ENCODE peak calls at places on chromosomes 11 and 22, in ten cellular contexts. F, Q, C, O, U, K, B, J, X and Z are unnamed samples.

GRCh38 chr11:68546555-68546954 is 86.0 kb downstream of the PPP6R3 start:
- DNase-seq in F (no peak), Q (no peak), C (no peak), O (no peak), U (no peak), K (no peak), B (no peak), J (no peak), X (no peak), Z (no peak)

GRCh38 chr11:112881461-112881860 is 79.8 kb upstream of the NCAM1 start:
- DNase-seq in F (peak; percentile 49), Q (no peak), C (peak; percentile 95), O (no peak), U (no peak), K (peak; percentile 70), B (peak; percentile 69), J (no peak), X (no peak), Z (peak; percentile 11)

GRCh38 chr11:68340003-68340767 is 27.8 kb downstream of the LRP5 start:
- DNase-seq in F (no peak), Q (no peak), C (no peak), O (no peak), U (no peak), K (no peak), B (no peak), J (no peak), X (no peak), Z (no peak)

GRCh38 chr22:42720263-42721044 is at the start of gene A4GALT:
- DNase-seq in F (no peak), Q (no peak), C (peak; percentile 63), O (no peak), U (no peak), K (no peak), B (peak; percentile 68), J (no peak), X (no peak), Z (no peak)

GRCh38 chr22:30979932-30980331 is 10.9 kb downstream of the TUG1 start:
- DNase-seq in F (no peak), Q (no peak), C (no peak), O (no peak), U (no peak), K (no peak), B (no peak), J (no peak), X (no peak), Z (no peak)

GRCh38 chr22:46512683-46513082 is 24.7 kb downstream of the CELSR1 start:
- DNase-seq in F (no peak), Q (no peak), C (no peak), O (no peak), U (no peak), K (no peak), B (no peak), J (no peak), X (no peak), Z (no peak)

GRCh38 chr11:66080055-66080817 is 10.2 kb downstream of the PACS1 start:
- DNase-seq in F (peak; percentile 51), Q (peak; percentile 24), C (no peak), O (no peak), U (no peak), K (no peak), B (peak; percentile 57), J (no peak), X (peak; percentile 21), Z (peak; percentile 67)

GRCh38 chr11:111795333-111795985 is 29.3 kb upstream of the PPP2R1B start:
- DNase-seq in F (no peak), Q (no peak), C (no peak), O (no peak), U (no peak), K (no peak), B (no peak), J (no peak), X (no peak), Z (no peak)

GRCh38 chr22:35634015-35634414 is 14.2 kb upstream of the APOL6 start:
- DNase-seq in F (no peak), Q (no peak), C (no peak), O (no peak), U (no peak), K (no peak), B (no peak), J (no peak), X (no peak), Z (no peak)

GRCh38 chr11:109972939-109973338 is 120.3 kb upstream of the ZC3H12C start:
- DNase-seq in F (no peak), Q (no peak), C (no peak), O (no peak), U (no peak), K (no peak), B (no peak), J (no peak), X (no peak), Z (no peak)

GRCh38 chr11:109971184-109971523 is 122.0 kb upstream of the ZC3H12C start:
- DNase-seq in F (no peak), Q (no peak), C (no peak), O (no peak), U (no peak), K (no peak), B (no peak), J (no peak), X (peak; percentile 94), Z (no peak)

GRCh38 chr11:109970516-109971183 is 122.5 kb upstream of the ZC3H12C start:
- DNase-seq in F (no peak), Q (no peak), C (no peak), O (no peak), U (no peak), K (no peak), B (no peak), J (no peak), X (no peak), Z (no peak)

GRCh38 chr11:109968781-109969180 is 124.4 kb upstream of the ZC3H12C start:
- DNase-seq in F (no peak), Q (no peak), C (no peak), O (no peak), U (no peak), K (no peak), B (peak; percentile 23), J (no peak), X (no peak), Z (no peak)

GRCh38 chr11:109972181-109972715 is 120.9 kb upstream of the ZC3H12C start:
- DNase-seq in F (no peak), Q (no peak), C (no peak), O (no peak), U (no peak), K (no peak), B (no peak), J (no peak), X (no peak), Z (no peak)
- TF ChIP-seq POLR2AphosphoS5 in F (no peak), Q (no peak), C (no peak), O (no peak), U (no peak), K (no peak), B (no peak), J (no peak), X (no peak), Z (no peak)

GRCh38 chr11:16606784-16607674 is 131.4 kb upstream of the C11orf58 start:
- DNase-seq in F (peak; percentile 28), Q (no peak), C (peak; percentile 77), O (no peak), U (no peak), K (no peak), B (peak; percentile 47), J (no peak), X (no peak), Z (peak; percentile 14)

GRCh38 chr11:16609769-16610168 is 128.7 kb upstream of the C11orf58 start:
- DNase-seq in F (no peak), Q (no peak), C (no peak), O (no peak), U (no peak), K (no peak), B (no peak), J (no peak), X (no peak), Z (no peak)

GRCh38 chr11:16605971-16606783 is 132.3 kb upstream of the C11orf58 start:
- DNase-seq in F (peak; percentile 91), Q (peak; percentile 74), C (peak; percentile 85), O (peak; percentile 50), U (peak; percentile 60), K (peak; percentile 79), B (peak; percentile 73), J (peak; percentile 97), X (peak; percentile 91), Z (peak; percentile 90)

GRCh38 chr11:16610213-16610737 is 128.2 kb upstream of the C11orf58 start:
- DNase-seq in F (no peak), Q (no peak), C (no peak), O (no peak), U (no peak), K (no peak), B (no peak), J (no peak), X (no peak), Z (no peak)

GRCh38 chr11:16607675-16608644 is 130.5 kb upstream of the C11orf58 start:
- DNase-seq in F (peak; percentile 38), Q (no peak), C (peak; percentile 69), O (no peak), U (no peak), K (no peak), B (peak; percentile 53), J (no peak), X (peak; percentile 21), Z (peak; percentile 69)
- TF ChIP-seq POLR2AphosphoS5 in F (peak; percentile 51), Q (no peak), C (no peak), O (no peak), U (no peak), K (no peak), B (peak; percentile 43), J (no peak), X (no peak), Z (peak; percentile 49)

DNA sequence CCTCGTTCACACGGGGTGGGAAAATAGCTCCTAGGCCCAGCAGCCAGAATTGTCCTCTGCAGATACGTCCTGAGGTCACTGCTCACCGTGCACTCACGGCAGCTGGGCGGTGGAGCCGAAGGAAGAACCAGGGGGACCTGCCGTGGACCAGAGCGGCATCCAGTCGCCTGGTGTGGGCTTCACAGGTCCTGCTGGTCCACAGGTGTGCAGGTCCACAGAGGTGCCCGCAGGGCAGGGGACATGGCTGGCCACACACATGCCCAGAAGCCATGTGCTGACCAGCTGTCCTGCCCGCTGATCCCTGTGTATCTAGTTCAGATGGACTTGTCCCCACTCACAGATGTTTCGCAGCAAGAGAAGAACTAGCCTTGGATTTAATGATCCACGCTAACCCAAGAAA is 10.6 kb upstream of the PKP3 start:
- DNase-seq in F (no peak), Q (no peak), C (peak; percentile 55), O (no peak), U (no peak), K (no peak), B (no peak), J (no peak), X (no peak), Z (no peak)
- TF ChIP-seq POLR2AphosphoS5 in F (no peak), Q (no peak), C (no peak), O (no peak), U (no peak), K (no peak), B (no peak), J (no peak), X (no peak), Z (no peak)

DNA sequence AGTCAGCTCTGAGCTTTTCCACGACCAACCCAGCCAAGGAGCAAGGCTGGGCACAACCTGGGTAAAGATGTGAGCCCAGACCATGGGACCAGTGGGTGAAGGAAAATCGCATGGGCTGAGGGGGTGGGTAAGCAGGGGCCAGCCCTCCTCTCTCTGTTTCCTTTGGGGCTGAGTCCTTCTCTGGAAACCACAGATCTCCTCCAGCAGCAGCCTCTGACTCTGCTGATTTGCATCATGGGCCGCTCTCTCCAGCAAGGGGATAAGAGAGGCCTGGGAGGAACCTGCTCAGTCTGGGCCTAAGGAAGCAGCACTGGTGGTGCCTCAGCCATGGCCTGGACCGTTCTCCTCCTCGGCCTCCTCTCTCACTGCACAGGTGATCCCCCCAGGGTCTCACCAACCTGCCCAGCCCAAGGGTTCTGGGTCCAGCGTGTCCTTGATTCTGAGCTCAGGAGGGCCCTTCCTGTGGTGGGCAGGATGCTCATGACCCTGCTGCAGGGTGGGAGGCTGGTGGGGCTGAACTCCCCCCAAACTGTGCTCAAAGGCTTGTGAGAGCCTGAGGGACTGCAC is 67.8 kb downstream of the GGTLC2 start:
- DNase-seq in F (no peak), Q (no peak), C (no peak), O (no peak), U (no peak), K (no peak), B (no peak), J (no peak), X (no peak), Z (no peak)
- TF ChIP-seq POLR2AphosphoS5 in F (no peak), Q (no peak), C (no peak), O (no peak), U (no peak), K (no peak), B (no peak), J (no peak), X (no peak), Z (no peak)